ENCODE peak calls at places on chromosomes 2 and 18, in ten cellular contexts. C is midbrain, J is hepatic stellate cell, H is amygdala, Y is stomach, G is small intestine, V is EL, D is mesothelial cell of epicardium, X is GM12878, R is HTR-8/SVneo. E is an unnamed sample.

GRCh38 chr2:139214806-139215205 is 434.6 kb upstream of the NXPH2 start:
- DNase-seq in C (no peak), J (no peak), H (no peak), Y (no peak), G (no peak), V (no peak), D (no peak), X (no peak), R (no peak), E (no peak)

GRCh38 chr2:105179469-105180372 is 61.8 kb upstream of the GPR45 start:
- DNase-seq in C (peak), J (peak), H (peak), Y (peak), G (peak), V (peak), D (no peak), X (no peak), R (peak), E (peak)

GRCh38 chr2:42368817-42369550 is 8.0 kb upstream of the COX7A2L start:
- DNase-seq in C (no peak), J (no peak), H (no peak), Y (no peak), G (peak), V (no peak), D (no peak), X (no peak), R (no peak), E (peak)

GRCh38 chr18:58416704-58417683 is 211.9 kb downstream of the ALPK2 start:
- DNase-seq in C (no peak), J (no peak), H (no peak), Y (no peak), G (no peak), V (peak), D (no peak), X (no peak), R (no peak), E (no peak)

GRCh38 chr2:176159678-176160250 is 2.7 kb downstream of the HOXD3 start:
- DNase-seq in C (no peak), J (no peak), H (no peak), Y (no peak), G (no peak), V (no peak), D (no peak), X (no peak), R (no peak), E (no peak)

GRCh38 chr2:38446418-38446817 is 69.3 kb upstream of the ATL2 start:
- DNase-seq in C (no peak), J (no peak), H (no peak), Y (no peak), G (peak), V (no peak), D (no peak), X (no peak), R (no peak), E (no peak)

GRCh38 chr2:190462611-190463010 is 54.5 kb downstream of the MFSD6 start:
- DNase-seq in C (no peak), J (no peak), H (no peak), Y (no peak), G (no peak), V (no peak), D (no peak), X (no peak), R (no peak), E (no peak)

GRCh38 chr2:47145466-47145865 is 9.6 kb downstream of the STPG4 start:
- DNase-seq in C (no peak), J (no peak), H (no peak), Y (no peak), G (no peak), V (no peak), D (no peak), X (no peak), R (no peak), E (no peak)

GRCh38 chr2:192194065-192194865 is 468 bp downstream of the TMEFF2 start:
- DNase-seq in C (no peak), J (peak), H (no peak), Y (no peak), G (no peak), V (peak), D (peak), X (no peak), R (peak), E (no peak)

GRCh38 chr2:180000434-180000833 is 6.7 kb downstream of the CWC22 start:
- DNase-seq in C (no peak), J (no peak), H (no peak), Y (no peak), G (no peak), V (no peak), D (no peak), X (no peak), R (no peak), E (no peak)

GRCh38 chr2:128369626-128370467 is 51.2 kb upstream of the HS6ST1 start:
- DNase-seq in C (no peak), J (no peak), H (no peak), Y (peak), G (no peak), V (no peak), D (no peak), X (no peak), R (no peak), E (no peak)

GRCh38 chr2:14634223-14634884 is 1.8 kb downstream of the LRATD1 start:
- DNase-seq in C (peak), J (peak), H (peak), Y (peak), G (peak), V (peak), D (peak), X (no peak), R (no peak), E (peak)

GRCh38 chr2:179532890-179533289 is 268.3 kb upstream of the SESTD1 start:
- DNase-seq in C (no peak), J (no peak), H (no peak), Y (no peak), G (no peak), V (no peak), D (no peak), X (no peak), R (no peak), E (no peak)

GRCh38 chr2:655626-656025 is 21.6 kb downstream of the TMEM18 start:
- DNase-seq in C (no peak), J (no peak), H (no peak), Y (no peak), G (no peak), V (peak), D (no peak), X (no peak), R (no peak), E (no peak)

GRCh38 chr18:58392336-58393000 is 236.4 kb downstream of the ALPK2 start:
- DNase-seq in C (peak), J (no peak), H (no peak), Y (no peak), G (no peak), V (no peak), D (no peak), X (no peak), R (no peak), E (no peak)

GRCh38 chr2:239476757-239477565 is 76.1 kb upstream of the HDAC4 start:
- DNase-seq in C (no peak), J (no peak), H (no peak), Y (no peak), G (no peak), V (no peak), D (no peak), X (no peak), R (no peak), E (no peak)

GRCh38 chr2:71849111-71849510 is 298.6 kb downstream of the CYP26B1 start:
- DNase-seq in C (no peak), J (no peak), H (no peak), Y (no peak), G (no peak), V (no peak), D (no peak), X (no peak), R (no peak), E (no peak)

GRCh38 chr2:1824202-1824905 is 80.0 kb upstream of the PXDN start:
- DNase-seq in C (no peak), J (no peak), H (no peak), Y (no peak), G (no peak), V (no peak), D (no peak), X (no peak), R (no peak), E (no peak)

GRCh38 chr2:11550901-11551568 is 17.2 kb downstream of the GREB1 start:
- DNase-seq in C (no peak), J (no peak), H (no peak), Y (no peak), G (no peak), V (no peak), D (no peak), X (no peak), R (no peak), E (no peak)

GRCh38 chr2:138504092-138504491 is 2.5 kb downstream of the SPOPL start:
- DNase-seq in C (no peak), J (no peak), H (no peak), Y (no peak), G (no peak), V (no peak), D (no peak), X (no peak), R (no peak), E (no peak)

E was measured in colonic mucosa.